ENCODE peak calls at places on chromosomes 2 and 18, in six cellular contexts. L is A549, Z is transverse colon, G is HepG2, H is sigmoid colon, F is K562. R is an unnamed sample.

GRCh38 chr2:219441451-219442205 is 7.0 kb downstream of the SPEG start:
- DNase-seq in L (peak; percentile 64), Z (peak; percentile 55), G (no peak), H (peak; percentile 89), F (peak; percentile 97), R (no peak)

GRCh38 chr18:77168666-77169358 is 36.2 kb upstream of the MBP start:
- DNase-seq in L (no peak), Z (no peak), G (no peak), H (no peak), F (no peak), R (no peak)

GRCh38 chr2:197152451-197153228 is 157.9 kb downstream of the ANKRD44 start:
- DNase-seq in L (no peak), Z (no peak), G (no peak), H (no peak), F (no peak), R (no peak)

GRCh38 chr2:155965415-155966070 is 367.0 kb downstream of the NR4A2 start:
- DNase-seq in L (no peak), Z (no peak), G (no peak), H (no peak), F (no peak), R (no peak)

GRCh38 chr18:51108330-51108729 is 78.3 kb downstream of the SMAD4 start:
- DNase-seq in L (no peak), Z (no peak), G (no peak), H (no peak), F (no peak), R (no peak)

GRCh38 chr2:69774984-69775982 is 33.3 kb downstream of the ANXA4 start:
- DNase-seq in L (no peak), Z (no peak), G (no peak), H (no peak), F (no peak), R (no peak)

GRCh38 chr2:148817210-148817708 is 57.8 kb upstream of the KIF5C start:
- DNase-seq in L (no peak), Z (no peak), G (no peak), H (no peak), F (no peak), R (no peak)

GRCh38 chr2:60356346-60356745 is 197.1 kb downstream of the BCL11A start:
- DNase-seq in L (no peak), Z (no peak), G (no peak), H (no peak), F (no peak), R (no peak)

GRCh38 chr18:70423988-70424387 is 135.1 kb downstream of the SOCS6 start:
- DNase-seq in L (no peak), Z (peak; percentile 26), G (no peak), H (no peak), F (no peak), R (no peak)

GRCh38 chr2:120246546-120247300 is 5.9 kb upstream of the RALB start:
- DNase-seq in L (no peak), Z (no peak), G (no peak), H (peak; percentile 43), F (no peak), R (no peak)

GRCh38 chr2:226903179-226903578 is 67.3 kb downstream of the RHBDD1 start:
- DNase-seq in L (peak; percentile 13), Z (no peak), G (no peak), H (no peak), F (no peak), R (no peak)

GRCh38 chr2:103594823-103595222 is 833.0 kb downstream of the TMEM182 start:
- DNase-seq in L (no peak), Z (no peak), G (no peak), H (no peak), F (no peak), R (no peak)

GRCh38 chr2:212532585-212532984 is 6.0 kb downstream of the ERBB4 start:
- DNase-seq in L (no peak), Z (no peak), G (no peak), H (no peak), F (no peak), R (no peak)

GRCh38 chr18:27144672-27145071 is 40.4 kb downstream of the CHST9 start:
- DNase-seq in L (no peak), Z (no peak), G (no peak), H (no peak), F (no peak), R (no peak)

GRCh38 chr2:119387381-119388129 is 20.8 kb downstream of the DBI start:
- DNase-seq in L (no peak), Z (peak; percentile 55), G (peak; percentile 34), H (peak; percentile 74), F (peak; percentile 33), R (no peak)

GRCh38 chr18:69127844-69128486 is 272.7 kb upstream of the DOK6 start:
- DNase-seq in L (no peak), Z (no peak), G (no peak), H (no peak), F (no peak), R (no peak)

GRCh38 chr2:98793275-98793674 is 62.3 kb upstream of the MGAT4A start:
- DNase-seq in L (no peak), Z (no peak), G (no peak), H (no peak), F (no peak), R (no peak)

GRCh38 chr2:129877289-129877741 is 102.2 kb upstream of the RAB6C start:
- DNase-seq in L (peak; percentile 86), Z (peak; percentile 90), G (no peak), H (peak; percentile 96), F (peak; percentile 97), R (peak; percentile 99)

GRCh38 chr2:186422226-186422625 is 63.8 kb upstream of the ZC3H15 start:
- DNase-seq in L (no peak), Z (no peak), G (no peak), H (no peak), F (no peak), R (no peak)

GRCh38 chr2:96734899-96735585 is 4.8 kb downstream of the LMAN2L start:
- DNase-seq in L (no peak), Z (no peak), G (no peak), H (peak; percentile 42), F (no peak), R (no peak)

GRCh38 chr2:96737831-96738230 is 2.0 kb downstream of the LMAN2L start:
- DNase-seq in L (no peak), Z (no peak), G (no peak), H (no peak), F (no peak), R (no peak)

GRCh38 chr2:96737251-96737650 is 2.6 kb downstream of the LMAN2L start:
- DNase-seq in L (no peak), Z (no peak), G (no peak), H (no peak), F (no peak), R (no peak)

GRCh38 chr2:96739051-96739632 is 722 bp downstream of the LMAN2L start:
- DNase-seq in L (no peak), Z (no peak), G (no peak), H (no peak), F (no peak), R (no peak)

DNA sequence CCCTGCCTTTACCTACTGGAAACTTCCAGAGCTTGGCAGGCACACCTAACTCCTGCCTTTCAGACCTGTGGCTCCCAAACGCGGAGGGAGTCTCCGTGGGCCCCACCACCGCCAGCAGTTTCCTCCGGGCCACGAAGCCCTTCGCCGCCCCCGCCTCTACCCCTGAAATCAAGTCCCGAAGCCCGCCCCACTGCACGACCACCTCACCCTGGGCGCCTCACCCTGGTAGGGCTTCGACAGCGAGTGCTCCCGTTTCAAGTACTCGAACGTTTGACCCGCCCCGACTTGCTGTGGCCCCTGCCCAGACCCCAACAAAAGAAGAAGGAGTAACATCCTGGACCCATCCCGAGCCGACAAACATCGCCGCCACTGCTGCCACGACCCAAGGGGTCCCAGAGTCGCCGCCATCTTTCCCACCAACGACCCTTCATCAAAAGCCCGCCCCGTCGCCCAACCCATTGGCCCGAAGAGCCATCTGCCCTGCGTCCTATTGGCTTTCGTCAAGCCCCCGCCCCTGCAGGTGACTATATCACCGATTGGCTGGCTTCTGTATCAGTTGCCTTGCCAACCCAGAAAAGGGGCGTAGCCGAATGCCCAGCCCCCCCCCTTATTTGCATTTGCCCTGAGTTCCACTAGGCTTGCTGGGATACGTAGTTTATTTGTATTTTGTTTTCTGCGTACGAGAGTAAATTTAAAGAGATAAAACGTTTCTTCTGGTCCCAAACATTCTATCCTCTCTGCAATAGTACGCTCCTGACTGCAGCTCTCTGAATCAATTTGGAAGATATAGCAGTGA is at the start of gene LMAN2L:
- DNase-seq in L (peak; percentile 87), Z (peak; percentile 99), G (peak; percentile 98), H (peak; percentile 99), F (peak; percentile 98), R (peak; percentile 100)
- TF ChIP-seq EP300 in L (no peak), Z (no peak), G (no peak), H (no peak), F (no peak), R (no peak)

DNA sequence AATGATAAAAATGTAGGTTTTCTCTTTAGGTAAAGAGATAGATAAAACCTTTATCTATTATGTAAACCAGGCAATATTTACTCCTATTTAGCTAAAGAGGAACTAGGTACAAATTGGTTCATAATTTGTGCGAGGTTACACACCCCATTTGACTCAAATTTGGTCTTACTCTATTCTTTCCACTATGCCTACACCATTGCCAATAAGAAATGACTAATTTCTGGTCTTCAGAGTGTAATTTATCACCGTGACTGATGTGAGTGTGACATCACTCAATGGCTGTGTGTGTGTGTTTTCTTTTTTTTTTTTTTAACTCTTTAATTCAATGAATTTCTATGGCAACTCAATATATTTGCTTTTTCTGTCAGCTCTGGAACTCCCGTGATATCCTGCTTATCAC is 955.8 kb downstream of the TDRD15 start:
- DNase-seq in L (no peak), Z (no peak), G (no peak), H (no peak), F (no peak), R (no peak)
- TF ChIP-seq EP300 in L (no peak), Z (no peak), G (no peak), H (no peak), F (no peak), R (no peak)

GRCh38 chr2:109200616-109201464 is 71.8 kb downstream of the SH3RF3 start:
- DNase-seq in L (no peak), Z (no peak), G (no peak), H (no peak), F (no peak), R (no peak)

GRCh38 chr2:109195193-109196045 is 66.4 kb downstream of the SH3RF3 start:
- DNase-seq in L (no peak), Z (no peak), G (no peak), H (peak; percentile 35), F (no peak), R (no peak)

GRCh38 chr2:109196081-109196875 is 67.3 kb downstream of the SH3RF3 start:
- DNase-seq in L (no peak), Z (no peak), G (no peak), H (no peak), F (no peak), R (no peak)

GRCh38 chr2:109199790-109200189 is 70.8 kb downstream of the SH3RF3 start:
- DNase-seq in L (no peak), Z (no peak), G (no peak), H (no peak), F (no peak), R (no peak)

GRCh38 chr2:109197491-109198480 is 68.8 kb downstream of the SH3RF3 start:
- DNase-seq in L (no peak), Z (no peak), G (no peak), H (no peak), F (no peak), R (no peak)
- TF ChIP-seq EP300 in L (no peak), Z (no peak), G (no peak), H (no peak), F (no peak), R (no peak)

DNA sequence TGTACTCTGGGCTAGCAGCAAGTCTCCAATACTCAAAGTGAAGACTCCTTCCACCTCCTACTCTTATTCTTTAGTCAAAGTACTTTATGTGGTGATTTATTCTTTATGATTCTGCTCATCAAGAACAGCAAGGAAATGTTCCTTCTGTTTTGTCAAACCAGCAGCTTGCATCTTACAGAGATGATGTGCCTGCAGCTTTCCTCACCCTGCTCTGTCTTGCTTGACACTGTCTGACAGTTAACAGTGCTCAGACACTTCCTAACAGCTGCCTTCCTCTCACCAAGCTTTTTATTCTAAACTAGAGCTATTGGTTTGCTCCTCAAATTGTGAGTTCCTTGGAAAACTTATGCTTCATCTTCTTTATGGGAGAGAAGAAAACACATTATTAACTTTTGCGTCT is 723.5 kb upstream of the DDX18 start:
- DNase-seq in L (no peak), Z (no peak), G (no peak), H (no peak), F (no peak), R (no peak)
- TF ChIP-seq EP300 in L (no peak), Z (no peak), G (no peak), H (no peak), F (no peak), R (no peak)